ENCODE peak calls at places on chromosomes 2 and 18, in eight cellular contexts. E, G, N, O, F, P, M and L are unnamed samples.

GRCh38 chr2:203619192-203619878 is 84.2 kb upstream of the RAPH1 start:
- DNase-seq in N (no peak), F (no peak), P (no peak), E (no peak), O (no peak), G (no peak), M (no peak), L (no peak)

GRCh38 chr2:204776781-204777559 is 231.7 kb downstream of the PARD3B start:
- DNase-seq in P (no peak), N (no peak), M (peak), E (no peak), G (no peak), O (no peak), F (no peak), L (no peak)

GRCh38 chr18:55265916-55266488 is 306.7 kb upstream of the CCDC68 start:
- DNase-seq in P (no peak), M (peak), N (no peak), O (no peak), G (no peak), E (no peak), F (no peak), L (no peak)

GRCh38 chr2:164722604-164723338 is 101.5 kb upstream of the GRB14 start:
- DNase-seq in F (no peak), M (no peak), N (no peak), E (no peak), O (no peak), P (no peak), G (no peak), L (no peak)

GRCh38 chr2:113248997-113249770 is 29.5 kb downstream of the PAX8 start:
- DNase-seq in G (peak), O (peak), M (peak), P (peak), E (peak), N (peak), F (peak), L (peak)

GRCh38 chr2:42297322-42297936 is 63.6 kb downstream of the COX7A2L start:
- DNase-seq in F (no peak), E (no peak), O (peak), N (no peak), P (no peak), G (no peak), M (no peak), L (no peak)

GRCh38 chr18:63158676-63159291 is 160.8 kb downstream of the BCL2 start:
- DNase-seq in G (no peak), M (no peak), E (no peak), F (no peak), N (no peak), P (no peak), O (peak), L (no peak)

GRCh38 chr2:217897091-217897715 is 105.6 kb downstream of the TNS1 start:
- DNase-seq in N (peak), O (no peak), F (no peak), G (no peak), E (no peak), M (no peak), P (no peak), L (no peak)

GRCh38 chr2:183222751-183223150 is 98.5 kb downstream of the NUP35 start:
- DNase-seq in P (no peak), O (no peak), N (no peak), G (no peak), M (no peak), E (no peak), F (no peak), L (no peak)

GRCh38 chr2:95574506-95574905 is 17.3 kb upstream of the TRIM43 start:
- DNase-seq in F (no peak), N (no peak), G (no peak), E (no peak), M (no peak), P (no peak), O (no peak), L (no peak)

GRCh38 chr2:200247494-200247893 is 59.0 kb upstream of the SPATS2L start:
- DNase-seq in O (no peak), G (no peak), N (no peak), E (no peak), F (no peak), M (no peak), P (no peak), L (no peak)

GRCh38 chr2:234488913-234489451 is 7.9 kb downstream of the ARL4C start:
- DNase-seq in E (peak), O (peak), N (no peak), G (no peak), P (peak), F (peak), M (no peak), L (peak)

GRCh38 chr18:8329186-8329771 is 280.0 kb upstream of the RAB12 start:
- DNase-seq in O (no peak), G (no peak), F (no peak), N (no peak), P (no peak), M (no peak), E (no peak), L (no peak)

GRCh38 chr2:116924509-116924908 is 890.0 kb upstream of the DDX18 start:
- DNase-seq in O (no peak), E (no peak), P (no peak), G (no peak), M (no peak), F (no peak), N (no peak), L (no peak)

GRCh38 chr18:29154196-29154757 is 977.3 kb upstream of the CDH2 start:
- DNase-seq in E (no peak), P (no peak), G (no peak), O (no peak), N (no peak), M (peak), F (no peak), L (no peak)

GRCh38 chr18:44714376-44714775 is 33.7 kb downstream of the SETBP1 start:
- DNase-seq in G (no peak), F (no peak), E (no peak), M (no peak), O (no peak), P (no peak), N (no peak), L (no peak)

GRCh38 chr2:18701981-18702380 is 112.6 kb upstream of the NT5C1B start:
- DNase-seq in O (no peak), M (peak), E (no peak), P (no peak), G (no peak), N (peak), F (no peak), L (no peak)

GRCh38 chr2:215553946-215554345 is 118.1 kb upstream of the FN1 start:
- DNase-seq in G (no peak), M (no peak), F (no peak), E (no peak), P (no peak), O (peak), N (no peak), L (no peak)

GRCh38 chr2:239763433-239764097 is 261.6 kb downstream of the NDUFA10 start:
- DNase-seq in O (no peak), N (no peak), P (no peak), F (peak), E (no peak), G (no peak), M (no peak), L (no peak)

GRCh38 chr18:76405761-76406356 is 89.2 kb downstream of the ZNF516 start:
- DNase-seq in M (no peak), E (no peak), O (peak), G (peak), P (peak), F (no peak), N (peak), L (peak)

GRCh38 chr2:207952564-207953345 is 72.6 kb downstream of the PLEKHM3 start:
- DNase-seq in P (no peak), N (no peak), G (no peak), O (no peak), M (no peak), F (no peak), E (no peak), L (no peak)

GRCh38 chr2:239193925-239194687 is 206.7 kb downstream of the HDAC4 start:
- DNase-seq in P (no peak), F (no peak), E (no peak), G (no peak), O (no peak), M (no peak), N (no peak), L (no peak)

GRCh38 chr2:195732569-195732968 is 75.5 kb downstream of the SLC39A10 start:
- DNase-seq in G (no peak), P (no peak), O (no peak), F (no peak), N (no peak), M (no peak), E (no peak), L (no peak)

GRCh38 chr2:234954551-234954992 is 2.8 kb downstream of the SH3BP4 start:
- DNase-seq in G (no peak), M (peak), F (peak), P (no peak), O (no peak), E (no peak), N (no peak), L (no peak)